ENCODE peak calls at places on chromosome 3, in six cellular contexts. R is H9, I is IMR-90, H is H1, J is mesenchymal stem cell, O is neuronal stem cell. Z is an unnamed sample.

GRCh38 chr3:114252954-114253353 is 15.6 kb upstream of the ZNF80 start:
- DNase-seq in R (no peak), I (no peak), H (no peak), J (no peak), O (no peak), Z (no peak)

GRCh38 chr3:104198136-104198535 is 1168.6 kb upstream of the ALCAM start:
- DNase-seq in R (no peak), I (no peak), H (no peak), J (no peak), O (no peak), Z (no peak)

GRCh38 chr3:158107508-158108095 is 1.4 kb upstream of the SHOX2 start:
- DNase-seq in R (no peak), I (no peak), H (no peak), J (peak; percentile 19), O (no peak), Z (no peak)

GRCh38 chr3:147379651-147380050 is 26.7 kb downstream of the ZIC4 start:
- DNase-seq in R (no peak), I (no peak), H (no peak), J (no peak), O (no peak), Z (no peak)

GRCh38 chr3:175410251-175410650 is 551.1 kb downstream of the NAALADL2 start:
- DNase-seq in R (no peak), I (peak; percentile 89), H (no peak), J (peak; percentile 29), O (no peak), Z (no peak)

GRCh38 chr3:101928890-101929289 is 79.6 kb downstream of the NFKBIZ start:
- DNase-seq in R (no peak), I (peak; percentile 73), H (no peak), J (peak; percentile 68), O (no peak), Z (no peak)

GRCh38 chr3:59046839-59047238 is 3.0 kb downstream of the CFAP20DC start:
- DNase-seq in R (no peak), I (no peak), H (no peak), J (no peak), O (no peak), Z (no peak)

GRCh38 chr3:96813820-96814580 is 394 bp upstream of the EPHA6 start:
- DNase-seq in R (peak; percentile 56), I (peak; percentile 7), H (no peak), J (peak; percentile 54), O (peak; percentile 57), Z (peak; percentile 42)

GRCh38 chr3:14598143-14598569 is 53.4 kb upstream of the CCDC174 start:
- DNase-seq in R (peak; percentile 68), I (peak; percentile 39), H (no peak), J (peak; percentile 50), O (peak; percentile 62), Z (no peak)

GRCh38 chr3:110774496-110775265 is 296.9 kb upstream of the NECTIN3 start:
- DNase-seq in R (no peak), I (peak; percentile 89), H (no peak), J (peak; percentile 12), O (no peak), Z (no peak)

GRCh38 chr3:52291508-52292181 is 4.0 kb downstream of the GLYCTK start:
- DNase-seq in R (no peak), I (no peak), H (no peak), J (peak; percentile 29), O (no peak), Z (no peak)

GRCh38 chr3:24730173-24730572 is 235.5 kb upstream of the THRB start:
- DNase-seq in R (no peak), I (no peak), H (no peak), J (peak; percentile 6), O (no peak), Z (no peak)

GRCh38 chr3:129441215-129441614 is 1.2 kb downstream of the IFT122 start:
- DNase-seq in R (no peak), I (no peak), H (no peak), J (no peak), O (no peak), Z (no peak)

GRCh38 chr3:71062037-71062919 is 521.2 kb downstream of the FOXP1 start:
- DNase-seq in R (no peak), I (peak; percentile 51), H (no peak), J (peak; percentile 46), O (no peak), Z (no peak)

GRCh38 chr3:179324270-179324754 is 1.5 kb downstream of the ZNF639 start:
- DNase-seq in R (no peak), I (peak; percentile 65), H (no peak), J (peak; percentile 64), O (no peak), Z (peak; percentile 27)

GRCh38 chr3:172708905-172709775 is 1.7 kb downstream of the NCEH1 start:
- DNase-seq in R (no peak), I (peak; percentile 12), H (no peak), J (peak; percentile 33), O (no peak), Z (peak; percentile 54)

GRCh38 chr3:10470120-10470665 is 35.2 kb downstream of the ATP2B2 start:
- DNase-seq in R (no peak), I (no peak), H (no peak), J (no peak), O (no peak), Z (no peak)

GRCh38 chr3:134601539-134602439 is 49.0 kb downstream of the KY start:
- DNase-seq in R (peak; percentile 84), I (peak; percentile 70), H (peak; percentile 29), J (peak; percentile 80), O (peak; percentile 85), Z (peak; percentile 69)

GRCh38 chr3:115120597-115120996 is 26.5 kb downstream of the ZBTB20 start:
- DNase-seq in R (no peak), I (no peak), H (no peak), J (no peak), O (no peak), Z (no peak)

GRCh38 chr3:31249555-31249954 is 283.2 kb upstream of the STT3B start:
- DNase-seq in R (no peak), I (no peak), H (no peak), J (no peak), O (no peak), Z (no peak)
- H3K4ac ChIP-seq in R (no peak overlapping the region), I (no peak overlapping the region), H (no peak overlapping the region), J (no peak overlapping the region), O (no peak overlapping the region), Z (no peak overlapping the region)

GRCh38 chr3:95725770-95726169 is 1088.6 kb upstream of the EPHA6 start:
- DNase-seq in R (no peak), I (no peak), H (no peak), J (no peak), O (no peak), Z (no peak)
- H4K91ac ChIP-seq in R (no peak overlapping the region), I (no peak overlapping the region), H (no peak overlapping the region), J (no peak overlapping the region), O (no peak overlapping the region), Z (no peak overlapping the region)

DNA sequence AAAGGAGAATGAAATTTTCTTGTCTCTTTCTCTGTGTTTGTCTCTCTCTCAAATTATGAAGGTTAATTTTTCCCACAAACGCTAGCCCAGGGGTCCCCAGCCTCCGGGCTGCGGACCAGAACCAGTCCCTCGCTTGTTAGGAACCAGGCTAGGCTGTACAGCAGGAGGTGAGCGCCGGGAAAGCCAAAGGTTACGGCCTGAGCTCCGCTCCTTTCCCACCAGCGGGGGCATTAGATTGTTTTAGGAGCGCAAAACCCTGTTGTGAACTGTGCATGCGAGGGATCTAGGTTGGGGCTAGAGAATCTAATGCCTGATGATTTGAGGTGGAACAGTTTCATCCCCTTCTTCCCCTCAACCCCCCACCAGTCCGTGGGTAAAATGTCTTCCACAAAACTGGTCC is 74.7 kb upstream of the ZNF385D start:
- DNase-seq in R (peak; percentile 40), I (no peak), H (peak; percentile 5), J (no peak), O (no peak), Z (no peak)
- H3K4ac ChIP-seq in R (no peak overlapping the region), I (no peak overlapping the region), H (no peak overlapping the region), J (no peak overlapping the region), O (no peak overlapping the region), Z (no peak overlapping the region)

GRCh38 chr3:43923101-43923979 is 232.6 kb downstream of the ABHD5 start:
- DNase-seq in R (no peak), I (no peak), H (no peak), J (no peak), O (no peak), Z (no peak)
- H4K91ac ChIP-seq in R (no peak overlapping the region), I (no peak overlapping the region), H (no peak overlapping the region), J (no peak overlapping the region), O (no peak overlapping the region), Z (no peak overlapping the region)

GRCh38 chr3:62678841-62679240 is 196.4 kb downstream of the CADPS start:
- DNase-seq in R (peak; percentile 63), I (no peak), H (no peak), J (no peak), O (no peak), Z (no peak)

GRCh38 chr3:62676686-62677271 is 198.4 kb downstream of the CADPS start:
- DNase-seq in R (no peak), I (no peak), H (no peak), J (no peak), O (no peak), Z (no peak)

GRCh38 chr3:62682826-62683225 is 192.4 kb downstream of the CADPS start:
- DNase-seq in R (no peak), I (no peak), H (no peak), J (no peak), O (no peak), Z (no peak)

GRCh38 chr3:62679988-62680387 is 195.2 kb downstream of the CADPS start:
- DNase-seq in R (no peak), I (no peak), H (no peak), J (no peak), O (no peak), Z (no peak)

GRCh38 chr3:62677926-62678325 is 197.3 kb downstream of the CADPS start:
- DNase-seq in R (no peak), I (no peak), H (no peak), J (no peak), O (no peak), Z (no peak)
- H3K4ac ChIP-seq in R (no peak overlapping the region), I (no peak overlapping the region), H (no peak overlapping the region), J (no peak overlapping the region), O (no peak overlapping the region), Z (no peak overlapping the region)

GRCh38 chr3:194245975-194246561 is 105.1 kb downstream of the CPN2 start:
- DNase-seq in R (peak; percentile 47), I (no peak), H (no peak), J (no peak), O (no peak), Z (no peak)

GRCh38 chr3:194246709-194247349 is 104.3 kb downstream of the CPN2 start:
- DNase-seq in R (no peak), I (no peak), H (no peak), J (no peak), O (no peak), Z (no peak)

GRCh38 chr3:194245474-194245873 is 105.7 kb downstream of the CPN2 start:
- DNase-seq in R (no peak), I (no peak), H (no peak), J (no peak), O (no peak), Z (no peak)

GRCh38 chr3:194249323-194250103 is 101.6 kb downstream of the CPN2 start:
- DNase-seq in R (no peak), I (no peak), H (no peak), J (no peak), O (no peak), Z (no peak)

GRCh38 chr3:194247350-194247740 is 103.8 kb downstream of the CPN2 start:
- DNase-seq in R (no peak), I (no peak), H (no peak), J (no peak), O (no peak), Z (peak; percentile 86)
- H4K91ac ChIP-seq in R (no peak overlapping the region), I (no peak overlapping the region), H (no peak overlapping the region), J (no peak overlapping the region), O (no peak overlapping the region), Z (no peak overlapping the region)